ENCODE peak calls at places on chromosome 6, in seven cellular contexts. U is astrocyte, B is endothelial cell, A is left lung, J is mammary epithelial cell, I is foreskin fibroblast, T is ovary. Z is an unnamed sample.

GRCh38 chr6:26331809-26332226 is 33.2 kb upstream of the BTN3A2 start:
- DNase-seq in T (no peak), U (no peak), I (no peak), B (no peak), A (no peak), J (no peak), Z (no peak)

GRCh38 chr6:151081658-151082057 is 158.1 kb upstream of the AKAP12 start:
- DNase-seq in I (no peak), B (no peak), U (no peak), J (no peak), A (no peak), T (no peak), Z (no peak)

GRCh38 chr6:107103082-107103481 is 12.2 kb downstream of the BEND3 start:
- DNase-seq in J (no peak), B (no peak), A (no peak), T (no peak), I (no peak), U (no peak), Z (no peak)

GRCh38 chr6:452301-453067 is 60.9 kb downstream of the IRF4 start:
- DNase-seq in U (no peak), B (no peak), A (no peak), T (no peak), J (no peak), I (peak), Z (no peak)

GRCh38 chr6:12288844-12289654 is 1.1 kb upstream of the EDN1 start:
- DNase-seq in I (no peak), J (peak), T (no peak), A (peak), B (peak), U (peak), Z (peak)

GRCh38 chr6:42367353-42368011 is 84.2 kb downstream of the TRERF1 start:
- DNase-seq in B (no peak), A (peak), T (no peak), J (no peak), U (no peak), I (peak), Z (no peak)

GRCh38 chr6:29553268-29554057 is 6.1 kb downstream of the UBD start:
- DNase-seq in J (peak), B (peak), A (peak), U (peak), I (peak), T (no peak), Z (peak)

GRCh38 chr6:46191961-46192360 is 21.2 kb upstream of the ENPP5 start:
- DNase-seq in U (peak), T (no peak), B (no peak), I (peak), J (peak), A (no peak), Z (no peak)

GRCh38 chr6:85285934-85286333 is 163.9 kb upstream of the NT5E start:
- DNase-seq in T (no peak), B (no peak), A (no peak), I (no peak), J (no peak), U (no peak), Z (no peak)

GRCh38 chr6:169172435-169172834 is 81.2 kb downstream of the THBS2 start:
- DNase-seq in I (peak), J (peak), U (peak), T (peak), A (no peak), B (no peak), Z (no peak)

GRCh38 chr6:36599791-36600209 is 5.6 kb downstream of the SRSF3 start:
- DNase-seq in B (peak), U (peak), T (peak), I (peak), A (no peak), J (peak), Z (peak)

GRCh38 chr6:127186889-127187288 is 68.4 kb downstream of the RSPO3 start:
- DNase-seq in B (peak), U (no peak), J (peak), A (peak), I (no peak), T (no peak), Z (peak)

DNA sequence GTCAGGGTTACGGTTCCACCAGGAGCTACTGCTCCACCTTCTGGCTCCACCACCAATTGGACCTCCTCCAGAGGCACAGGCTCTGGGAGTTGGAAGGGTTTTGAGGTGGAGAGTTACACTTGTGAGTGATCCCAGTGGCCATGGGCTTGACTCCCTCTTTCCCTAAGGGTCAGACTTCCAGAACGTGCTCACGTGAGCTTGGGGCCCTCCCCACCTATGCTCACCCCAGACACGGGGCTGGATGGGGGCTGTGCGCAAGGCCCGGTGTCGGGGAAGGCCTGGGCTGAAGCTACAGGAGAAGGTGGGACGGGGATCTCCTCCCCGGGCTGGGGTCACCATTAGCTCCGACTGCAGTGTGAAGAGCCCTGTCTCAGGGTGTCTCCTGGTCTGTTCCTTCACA is 1.4 kb downstream of the AGER start:
- DNase-seq in U (no peak), T (no peak), J (no peak), B (no peak), I (no peak), A (no peak), Z (no peak)
- TF ChIP-seq CTCF in U (no peak), T (no peak), J (no peak), B (no peak), I (no peak), A (no peak), Z (no peak)

GRCh38 chr6:82246802-82247633 is 526 bp downstream of the IBTK start:
- DNase-seq in B (peak), I (peak), U (peak), T (peak), J (peak), A (peak), Z (peak)
- TF ChIP-seq CTCF in B (no peak), I (no peak), U (no peak), T (no peak), J (no peak), A (no peak), Z (no peak)

GRCh38 chr6:84222426-84222825 is 5.0 kb downstream of the CEP162 start:
- DNase-seq in I (no peak), U (no peak), A (no peak), T (no peak), B (no peak), J (no peak), Z (no peak)

GRCh38 chr6:84224251-84224650 is 3.2 kb downstream of the CEP162 start:
- DNase-seq in B (no peak), I (no peak), T (no peak), U (peak), A (no peak), J (no peak), Z (no peak)

GRCh38 chr6:84227044-84227433 is 404 bp downstream of the CEP162 start:
- DNase-seq in I (no peak), U (no peak), B (no peak), A (no peak), J (no peak), T (no peak), Z (no peak)

GRCh38 chr6:84227434-84228197 is at the start of gene CEP162:
- DNase-seq in U (peak), I (peak), T (peak), A (peak), B (peak), J (peak), Z (peak)

GRCh38 chr6:84228198-84228543 is 728 bp upstream of the CEP162 start:
- DNase-seq in J (no peak), U (no peak), A (no peak), B (no peak), T (no peak), I (no peak), Z (no peak)
- TF ChIP-seq CTCF in J (no peak), U (no peak), A (no peak), B (no peak), T (no peak), I (no peak), Z (peak)

GRCh38 chr6:149821492-149821891 is 42.7 kb downstream of the LRP11 start:
- DNase-seq in T (no peak), I (no peak), J (no peak), B (no peak), U (no peak), A (no peak), Z (no peak)

GRCh38 chr6:149815788-149816187 is 48.4 kb downstream of the LRP11 start:
- DNase-seq in U (no peak), I (no peak), A (no peak), J (no peak), T (no peak), B (no peak), Z (no peak)

GRCh38 chr6:149823013-149823412 is 41.1 kb downstream of the LRP11 start:
- DNase-seq in U (no peak), I (no peak), J (no peak), T (no peak), B (no peak), A (no peak), Z (no peak)

GRCh38 chr6:149820506-149820905 is 43.7 kb downstream of the LRP11 start:
- DNase-seq in T (no peak), J (no peak), B (no peak), I (no peak), A (no peak), U (no peak), Z (no peak)
- TF ChIP-seq CTCF in T (no peak), J (no peak), B (no peak), I (no peak), A (no peak), U (no peak), Z (no peak)

GRCh38 chr6:33204415-33205171 is at the start of gene HSD17B8:
- DNase-seq in A (peak), U (peak), T (peak), J (peak), B (peak), I (peak), Z (peak)

GRCh38 chr6:33206864-33207568 is 1.3 kb upstream of the RING1 start:
- DNase-seq in I (peak), A (no peak), T (no peak), U (no peak), J (no peak), B (peak), Z (no peak)

GRCh38 chr6:33204165-33204414 is 365 bp upstream of the HSD17B8 start:
- DNase-seq in J (no peak), I (no peak), T (no peak), B (no peak), U (no peak), A (no peak), Z (no peak)

GRCh38 chr6:33206027-33206863 is 1.8 kb downstream of the HSD17B8 start:
- DNase-seq in B (no peak), I (no peak), T (no peak), U (no peak), A (no peak), J (no peak), Z (no peak)

DNA sequence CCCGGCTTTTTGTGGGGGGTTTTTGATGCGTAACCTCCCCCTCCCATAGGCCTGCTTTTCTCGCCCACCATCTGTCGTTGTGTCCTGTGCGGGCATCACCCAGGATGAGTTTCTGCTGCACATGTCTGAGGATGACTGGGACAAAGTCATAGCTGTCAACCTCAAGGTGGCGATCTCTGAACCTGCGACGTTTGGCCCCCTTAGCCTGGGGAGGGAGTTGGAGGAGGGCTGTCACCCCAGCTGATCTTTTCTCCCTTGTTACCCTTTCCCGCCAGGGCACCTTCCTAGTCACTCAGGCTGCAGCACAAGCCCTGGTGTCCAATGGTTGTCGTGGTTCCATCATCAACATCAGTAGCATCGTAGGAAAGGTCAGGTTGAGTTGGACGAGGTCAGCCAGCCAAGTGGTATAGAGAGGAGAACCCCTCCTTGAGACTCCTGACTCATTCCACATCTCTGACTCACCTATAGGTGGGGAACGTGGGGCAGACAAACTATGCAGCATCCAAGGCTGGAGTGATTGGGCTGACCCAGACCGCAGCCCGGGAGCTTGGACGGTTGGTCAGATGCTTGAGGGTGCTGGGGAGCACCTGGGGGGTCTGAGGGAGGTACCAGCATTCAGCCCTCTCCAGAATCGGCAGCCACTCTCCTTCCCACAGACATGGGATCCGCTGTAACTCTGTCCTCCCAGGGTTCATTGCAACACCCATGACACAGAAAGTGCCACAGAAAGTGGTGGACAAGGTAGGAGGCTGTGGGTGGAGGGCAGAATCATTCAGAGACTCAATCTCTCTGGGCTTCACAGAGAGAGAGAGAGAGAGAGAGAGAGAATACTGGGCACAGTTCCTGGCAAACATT is 944 bp downstream of the HSD17B8 start:
- DNase-seq in U (peak), J (peak), I (no peak), A (no peak), T (no peak), B (no peak), Z (no peak)
- TF ChIP-seq CTCF in U (no peak), J (no peak), I (no peak), A (no peak), T (no peak), B (no peak), Z (no peak)

GRCh38 chr6:62775427-62776022 is 435.7 kb upstream of the FKBP1C start:
- DNase-seq in I (no peak), U (no peak), J (peak), B (no peak), A (no peak), T (no peak), Z (no peak)
- TF ChIP-seq CTCF in I (peak), U (peak), J (peak), B (peak), A (peak), T (no peak), Z (peak)

DNA sequence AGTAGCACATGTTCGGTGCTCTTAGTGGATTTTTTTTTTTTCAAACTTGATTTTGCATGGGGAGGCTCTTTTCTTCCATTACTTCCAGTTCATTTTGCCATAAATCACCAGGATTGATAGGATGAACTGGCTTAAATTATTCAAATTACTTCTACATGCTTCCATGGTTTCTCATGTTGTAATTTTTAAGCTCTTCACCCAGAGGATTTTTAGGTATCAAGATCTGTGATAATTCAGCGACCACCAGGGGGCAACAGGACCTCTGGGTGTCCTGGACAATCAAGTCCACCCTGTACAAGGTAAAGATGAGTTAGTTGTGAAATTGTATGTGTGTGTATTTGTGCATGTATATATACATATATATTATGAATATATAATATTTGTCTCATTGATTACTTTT is 4.2 kb upstream of the EPHA7 start:
- DNase-seq in T (peak), A (no peak), J (no peak), B (peak), U (peak), I (no peak), Z (peak)
- TF ChIP-seq CTCF in T (no peak), A (no peak), J (peak), B (peak), U (peak), I (peak), Z (peak)